ENCODE peak calls at places on chromosomes 12 and 14, in eight cellular contexts. L, O, G, Y, N, B, S and K are unnamed samples.

GRCh38 chr14:104362761-104363605 is 216.6 kb upstream of the C14orf180 start:
- DNase-seq in L (peak; percentile 28), O (no peak), G (no peak), Y (peak; percentile 58), N (no peak), B (no peak), S (no peak), K (no peak)

GRCh38 chr14:49861923-49862673 is 9.5 kb upstream of the NEMF start:
- DNase-seq in L (peak; percentile 85), O (peak; percentile 94), G (peak; percentile 86), Y (peak; percentile 84), N (peak; percentile 88), B (peak; percentile 81), S (peak; percentile 62), K (peak; percentile 94)

GRCh38 chr12:121530600-121531355 is 50.0 kb downstream of the KDM2B start:
- DNase-seq in L (peak; percentile 92), O (peak; percentile 80), G (peak; percentile 83), Y (peak; percentile 88), N (peak; percentile 44), B (peak; percentile 78), S (peak; percentile 36), K (peak; percentile 90)

GRCh38 chr14:93006484-93007128 is 83.7 kb downstream of the CHGA start:
- DNase-seq in L (no peak), O (no peak), G (no peak), Y (no peak), N (no peak), B (no peak), S (no peak), K (no peak)

GRCh38 chr14:58107947-58108552 is 44.0 kb downstream of the ARMH4 start:
- DNase-seq in L (no peak), O (peak; percentile 88), G (peak; percentile 40), Y (no peak), N (peak; percentile 93), B (no peak), S (no peak), K (no peak)

GRCh38 chr12:1912580-1913376 is 5.7 kb downstream of the CACNA2D4 start:
- DNase-seq in L (no peak), O (no peak), G (no peak), Y (no peak), N (peak; percentile 47), B (no peak), S (no peak), K (no peak)

GRCh38 chr14:62709773-62710172 is 335.5 kb downstream of the KCNH5 start:
- DNase-seq in L (no peak), O (no peak), G (no peak), Y (no peak), N (no peak), B (no peak), S (no peak), K (no peak)

GRCh38 chr12:58412466-58412865 is 471.1 kb downstream of the ATP23 start:
- DNase-seq in L (no peak), O (no peak), G (no peak), Y (no peak), N (no peak), B (no peak), S (no peak), K (no peak)

GRCh38 chr14:24734917-24735500 is 101.0 kb upstream of the GZMB start:
- DNase-seq in L (no peak), O (peak; percentile 82), G (peak; percentile 66), Y (no peak), N (peak; percentile 58), B (no peak), S (no peak), K (no peak)

GRCh38 chr14:51449666-51450061 is 202.0 kb upstream of the FRMD6 start:
- DNase-seq in L (no peak), O (no peak), G (no peak), Y (no peak), N (no peak), B (no peak), S (no peak), K (no peak)

GRCh38 chr12:19030603-19031002 is 98.9 kb upstream of the PLEKHA5 start:
- DNase-seq in L (no peak), O (no peak), G (no peak), Y (no peak), N (peak; percentile 44), B (no peak), S (no peak), K (no peak)

GRCh38 chr12:19025582-19025981 is 104.0 kb upstream of the PLEKHA5 start:
- DNase-seq in L (no peak), O (no peak), G (no peak), Y (no peak), N (peak; percentile 68), B (no peak), S (no peak), K (no peak)

GRCh38 chr12:19030180-19030579 is 99.4 kb upstream of the PLEKHA5 start:
- DNase-seq in L (no peak), O (no peak), G (no peak), Y (no peak), N (peak; percentile 18), B (no peak), S (no peak), K (no peak)

GRCh38 chr12:19026035-19026434 is 103.5 kb upstream of the PLEKHA5 start:
- DNase-seq in L (no peak), O (no peak), G (no peak), Y (no peak), N (no peak), B (no peak), S (no peak), K (no peak)

DNA sequence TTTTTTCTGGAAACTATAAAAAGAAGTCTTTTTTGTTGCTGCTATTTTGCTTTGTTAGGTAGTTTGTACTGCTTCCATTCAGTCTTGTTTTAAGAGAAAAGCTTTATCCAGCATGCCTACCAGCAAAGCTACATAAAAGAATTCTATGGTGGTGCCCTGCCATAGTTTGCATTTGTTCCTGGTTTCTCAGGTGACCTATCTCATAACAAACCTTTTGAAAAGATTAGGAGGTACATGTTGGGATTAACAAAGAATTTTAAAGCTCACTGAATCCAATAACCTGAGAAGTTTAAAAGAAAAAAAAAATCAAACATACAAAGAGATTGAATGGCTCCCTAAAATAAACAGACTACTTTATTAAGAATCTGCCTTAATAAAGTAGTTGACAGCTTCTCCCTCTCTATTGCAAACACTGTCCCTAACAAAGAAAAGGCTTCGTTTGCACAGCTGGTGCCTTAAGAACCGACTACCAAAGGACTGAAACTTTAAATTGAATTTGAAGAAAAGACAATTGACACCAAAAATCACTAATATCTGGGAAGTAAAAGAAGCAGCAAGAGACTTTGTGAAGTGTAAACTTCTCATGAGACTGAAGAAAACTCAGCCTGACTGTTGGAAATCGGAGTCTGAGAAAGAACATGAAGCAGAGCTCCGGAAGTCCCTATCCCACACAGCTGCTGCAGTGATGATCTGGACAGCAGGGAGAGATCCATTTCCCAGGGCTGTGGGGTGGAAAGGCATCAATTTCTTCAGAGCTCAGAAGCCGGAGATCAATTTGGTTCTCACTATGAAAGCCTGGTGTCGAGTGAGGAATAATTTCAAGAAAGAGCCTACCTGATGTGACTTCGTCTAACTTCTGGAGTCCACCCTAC is 102.7 kb upstream of the PLEKHA5 start:
- DNase-seq in L (no peak), O (no peak), G (no peak), Y (no peak), N (no peak), B (no peak), S (no peak), K (no peak)
- H3K27ac ChIP-seq in L (no peak overlapping the region), O (no peak overlapping the region), G (no peak overlapping the region), Y (no peak overlapping the region), N (no peak overlapping the region), B (peak overlapping the region; percentile 28), S (no peak overlapping the region), K (no peak overlapping the region)

DNA sequence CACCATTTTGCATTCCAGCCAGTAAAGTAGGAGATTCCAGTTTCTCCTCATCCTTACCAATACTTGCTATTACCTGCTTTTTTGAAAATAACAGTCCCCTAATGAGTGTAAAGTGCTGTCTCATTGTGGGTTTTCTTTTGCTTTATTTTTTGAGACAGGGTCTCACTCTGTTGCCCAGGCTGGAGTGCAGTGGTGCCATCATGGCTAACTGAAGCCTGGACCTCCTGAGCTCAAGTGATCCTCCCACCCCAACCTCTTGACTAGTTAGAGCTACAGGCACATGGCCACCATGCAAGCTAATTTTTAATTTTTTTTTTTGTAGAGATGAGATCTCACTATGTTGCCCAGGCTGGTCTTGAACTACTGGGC is 60.6 kb downstream of the NINJ2 start:
- DNase-seq in L (no peak), O (no peak), G (no peak), Y (no peak), N (no peak), B (no peak), S (no peak), K (no peak)
- H3K4me1 ChIP-seq in L (peaks cover 12% of the 10 kb centered on the region), O (no peaks in the 10 kb centered on the region), G (peaks cover 34% of the 10 kb centered on the region), Y (peaks cover 7% of the 10 kb centered on the region), N (peaks cover 9% of the 10 kb centered on the region), B (peaks cover 42% of the 10 kb centered on the region), S (peaks cover 28% of the 10 kb centered on the region), K (no peaks in the 10 kb centered on the region)

GRCh38 chr14:90274019-90274418 is 17.7 kb downstream of the PSMC1 start:
- DNase-seq in L (no peak), O (no peak), G (no peak), Y (no peak), N (no peak), B (no peak), S (no peak), K (peak; percentile 51)
- TF ChIP-seq CTCF in L (no peak), O (no peak), G (no peak), Y (no peak), N (no peak), B (no peak), S (no peak), K (no peak)

GRCh38 chr12:91507754-91508153 is 325.1 kb upstream of the DCN start:
- DNase-seq in L (no peak), O (peak; percentile 6), G (no peak), Y (no peak), N (no peak), B (no peak), S (no peak), K (no peak)
- H3K27ac ChIP-seq in L (no peak overlapping the region), O (no peak overlapping the region), G (no peak overlapping the region), Y (no peak overlapping the region), N (no peak overlapping the region), B (no peak overlapping the region), S (peak overlapping the region; percentile 32), K (no peak overlapping the region)

DNA sequence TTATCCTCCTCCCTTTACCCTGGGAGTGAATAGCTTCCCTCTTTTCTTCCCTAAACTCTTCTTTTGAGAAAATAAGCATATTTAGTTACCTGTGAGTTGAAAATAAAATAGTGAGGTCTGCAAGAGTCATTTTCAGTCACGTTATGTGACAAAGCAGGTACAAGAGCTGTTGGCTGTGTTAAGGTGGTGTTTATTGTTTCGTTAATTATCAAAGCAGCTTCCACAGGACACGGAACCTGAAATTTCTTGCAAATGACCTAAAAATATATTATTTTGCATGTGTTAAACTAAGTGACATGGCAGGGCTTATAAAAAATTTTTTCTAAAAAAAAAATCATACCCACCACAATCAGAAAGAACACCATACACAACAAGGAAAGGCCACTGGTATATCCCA is 8.3 kb downstream of the SLC38A2 start:
- DNase-seq in L (no peak), O (no peak), G (no peak), Y (no peak), N (no peak), B (no peak), S (no peak), K (no peak)
- H3K4me1 ChIP-seq in L (peaks cover 67% of the 10 kb centered on the region), O (peaks cover 8% of the 10 kb centered on the region), G (peaks cover 83% of the 10 kb centered on the region), Y (peaks cover 69% of the 10 kb centered on the region), N (peaks cover 46% of the 10 kb centered on the region), B (peaks cover 99% of the 10 kb centered on the region), S (peaks cover 97% of the 10 kb centered on the region), K (peaks cover 84% of the 10 kb centered on the region)

GRCh38 chr12:4282892-4283511 is 9.4 kb downstream of the CCND2 start:
- DNase-seq in L (no peak), O (no peak), G (no peak), Y (peak; percentile 51), N (no peak), B (no peak), S (no peak), K (no peak)
- TF ChIP-seq CTCF in L (no peak), O (no peak), G (no peak), Y (no peak), N (no peak), B (no peak), S (no peak), K (no peak)